ENCODE peak calls at places on chromosomes 6 and 20, in six cellular contexts. One of them, this sample, is unnamed.

GRCh38 chr6:126614642-126615504 is 275.0 kb downstream of the CENPW start:
- DNase-seq in H7: peak
- DNase-seq in sigmoid colon: no peak
- DNase-seq in spleen: no peak
- DNase-seq in Ammon's horn: no peak
- DNase-seq in GM13977: no peak
- DNase-seq in this sample: no peak

GRCh38 chr20:3563548-3564177 is 92.8 kb downstream of the ATRN start:
- DNase-seq in H7: peak
- DNase-seq in sigmoid colon: no peak
- DNase-seq in spleen: no peak
- DNase-seq in Ammon's horn: peak
- DNase-seq in GM13977: peak
- DNase-seq in this sample: peak

GRCh38 chr20:14415492-14415891 is 78.1 kb upstream of the FLRT3 start:
- DNase-seq in H7: no peak
- DNase-seq in sigmoid colon: no peak
- DNase-seq in spleen: no peak
- DNase-seq in Ammon's horn: no peak
- DNase-seq in GM13977: no peak
- DNase-seq in this sample: no peak

GRCh38 chr6:12957321-12958051 is 240.9 kb downstream of the PHACTR1 start:
- DNase-seq in H7: peak
- DNase-seq in sigmoid colon: peak
- DNase-seq in spleen: peak
- DNase-seq in Ammon's horn: peak
- DNase-seq in GM13977: no peak
- DNase-seq in this sample: no peak

GRCh38 chr20:16803965-16804792 is 56.0 kb downstream of the OTOR start:
- DNase-seq in H7: peak
- DNase-seq in sigmoid colon: peak
- DNase-seq in spleen: no peak
- DNase-seq in Ammon's horn: peak
- DNase-seq in GM13977: peak
- DNase-seq in this sample: peak

GRCh38 chr6:47242483-47243386 is 67.0 kb downstream of the TNFRSF21 start:
- DNase-seq in H7: peak
- DNase-seq in sigmoid colon: peak
- DNase-seq in spleen: peak
- DNase-seq in Ammon's horn: peak
- DNase-seq in GM13977: peak
- DNase-seq in this sample: peak

GRCh38 chr20:20638877-20639276 is 73.6 kb downstream of the RALGAPA2 start:
- DNase-seq in H7: no peak
- DNase-seq in sigmoid colon: no peak
- DNase-seq in spleen: no peak
- DNase-seq in Ammon's horn: no peak
- DNase-seq in GM13977: no peak
- DNase-seq in this sample: no peak

GRCh38 chr6:22727709-22728108 is 158.3 kb downstream of the HDGFL1 start:
- DNase-seq in H7: no peak
- DNase-seq in sigmoid colon: no peak
- DNase-seq in spleen: no peak
- DNase-seq in Ammon's horn: no peak
- DNase-seq in GM13977: no peak
- DNase-seq in this sample: peak

GRCh38 chr20:61922936-61923335 is 142.7 kb downstream of the TAF4 start:
- DNase-seq in H7: no peak
- DNase-seq in sigmoid colon: no peak
- DNase-seq in spleen: peak
- DNase-seq in Ammon's horn: no peak
- DNase-seq in GM13977: no peak
- DNase-seq in this sample: no peak

GRCh38 chr6:13413466-13413862 is 73.9 kb downstream of the GFOD1 start:
- DNase-seq in H7: no peak
- DNase-seq in sigmoid colon: no peak
- DNase-seq in spleen: no peak
- DNase-seq in Ammon's horn: no peak
- DNase-seq in GM13977: no peak
- DNase-seq in this sample: no peak

GRCh38 chr6:152124432-152125074 is 317.1 kb downstream of the ESR1 start:
- DNase-seq in H7: peak
- DNase-seq in sigmoid colon: no peak
- DNase-seq in spleen: no peak
- DNase-seq in Ammon's horn: peak
- DNase-seq in GM13977: peak
- DNase-seq in this sample: peak

GRCh38 chr6:158211273-158212055 is 43.3 kb downstream of the GTF2H5 start:
- DNase-seq in H7: no peak
- DNase-seq in sigmoid colon: no peak
- DNase-seq in spleen: no peak
- DNase-seq in Ammon's horn: no peak
- DNase-seq in GM13977: no peak
- DNase-seq in this sample: no peak

This sample was measured in HFF-Myc.